ENCODE peak calls at places on chromosomes 11 and 22, in four cellular contexts. One of them, this sample, is unnamed.

GRCh38 chr22:50302041-50302541 is 5.4 kb downstream of the PLXNB2 start:
- DNase-seq in A172: peak; percentile 44
- DNase-seq in NCI-H1417: no peak
- DNase-seq in NCI-H2171 treated with DMSO at 0.1 percent for 48 hours: no peak
- DNase-seq in this sample: no peak

GRCh38 chr22:30228509-30229359 is 17.8 kb downstream of the LIF start:
- DNase-seq in A172: peak; percentile 96
- DNase-seq in NCI-H1417: no peak
- DNase-seq in NCI-H2171 treated with DMSO at 0.1 percent for 48 hours: no peak
- DNase-seq in this sample: peak; percentile 15

GRCh38 chr22:32261306-32261705 is 6.2 kb upstream of the SLC5A4 start:
- DNase-seq in A172: no peak
- DNase-seq in NCI-H1417: no peak
- DNase-seq in NCI-H2171 treated with DMSO at 0.1 percent for 48 hours: no peak
- DNase-seq in this sample: no peak

GRCh38 chr22:38106814-38107578 is 3.5 kb downstream of the BAIAP2L2 start:
- DNase-seq in A172: no peak
- DNase-seq in NCI-H1417: no peak
- DNase-seq in NCI-H2171 treated with DMSO at 0.1 percent for 48 hours: no peak
- DNase-seq in this sample: no peak

GRCh38 chr11:102144357-102145342 is 34.4 kb downstream of the YAP1 start:
- DNase-seq in A172: no peak
- DNase-seq in NCI-H1417: no peak
- DNase-seq in NCI-H2171 treated with DMSO at 0.1 percent for 48 hours: no peak
- DNase-seq in this sample: no peak

GRCh38 chr22:45551310-45552016 is 48.8 kb downstream of the FBLN1 start:
- DNase-seq in A172: no peak
- DNase-seq in NCI-H1417: no peak
- DNase-seq in NCI-H2171 treated with DMSO at 0.1 percent for 48 hours: no peak
- DNase-seq in this sample: no peak

GRCh38 chr11:104222464-104222863 is 58.5 kb upstream of the PDGFD start:
- DNase-seq in A172: no peak
- DNase-seq in NCI-H1417: no peak
- DNase-seq in NCI-H2171 treated with DMSO at 0.1 percent for 48 hours: no peak
- DNase-seq in this sample: peak; percentile 47

GRCh38 chr22:41285441-41285819 is 557 bp downstream of the RANGAP1 start:
- DNase-seq in A172: peak; percentile 72
- DNase-seq in NCI-H1417: peak; percentile 17
- DNase-seq in NCI-H2171 treated with DMSO at 0.1 percent for 48 hours: peak; percentile 79
- DNase-seq in this sample: peak; percentile 85

GRCh38 chr22:29524440-29525191 is 28.9 kb downstream of the THOC5 start:
- DNase-seq in A172: peak; percentile 9
- DNase-seq in NCI-H1417: no peak
- DNase-seq in NCI-H2171 treated with DMSO at 0.1 percent for 48 hours: peak; percentile 50
- DNase-seq in this sample: peak; percentile 21

GRCh38 chr22:27252282-27253049 is 549.1 kb downstream of the MN1 start:
- DNase-seq in A172: peak; percentile 52
- DNase-seq in NCI-H1417: no peak
- DNase-seq in NCI-H2171 treated with DMSO at 0.1 percent for 48 hours: no peak
- DNase-seq in this sample: no peak

GRCh38 chr22:49099496-49100124 is 728.1 kb downstream of the BRD1 start:
- DNase-seq in A172: peak; percentile 63
- DNase-seq in NCI-H1417: no peak
- DNase-seq in NCI-H2171 treated with DMSO at 0.1 percent for 48 hours: no peak
- DNase-seq in this sample: no peak

GRCh38 chr22:25013634-25014033 is 61.1 kb downstream of the KIAA1671 start:
- DNase-seq in A172: no peak
- DNase-seq in NCI-H1417: no peak
- DNase-seq in NCI-H2171 treated with DMSO at 0.1 percent for 48 hours: no peak
- DNase-seq in this sample: no peak

GRCh38 chr11:17719940-17720795 is 797 bp downstream of the MYOD1 start:
- DNase-seq in A172: no peak
- DNase-seq in NCI-H1417: no peak
- DNase-seq in NCI-H2171 treated with DMSO at 0.1 percent for 48 hours: no peak
- DNase-seq in this sample: peak; percentile 53

GRCh38 chr11:69213315-69213714 is 57.6 kb downstream of the SMIM38 start:
- DNase-seq in A172: peak; percentile 77
- DNase-seq in NCI-H1417: no peak
- DNase-seq in NCI-H2171 treated with DMSO at 0.1 percent for 48 hours: no peak
- DNase-seq in this sample: no peak

GRCh38 chr22:48596111-48596860 is 1231.4 kb downstream of the BRD1 start:
- DNase-seq in A172: no peak
- DNase-seq in NCI-H1417: no peak
- DNase-seq in NCI-H2171 treated with DMSO at 0.1 percent for 48 hours: peak; percentile 89
- DNase-seq in this sample: no peak

GRCh38 chr22:25960375-25960774 is 208.9 kb upstream of the SEZ6L start:
- DNase-seq in A172: no peak
- DNase-seq in NCI-H1417: no peak
- DNase-seq in NCI-H2171 treated with DMSO at 0.1 percent for 48 hours: no peak
- DNase-seq in this sample: no peak

GRCh38 chr11:12180257-12181205 is 70.1 kb downstream of the MICAL2 start:
- DNase-seq in A172: peak; percentile 77
- DNase-seq in NCI-H1417: no peak
- DNase-seq in NCI-H2171 treated with DMSO at 0.1 percent for 48 hours: no peak
- DNase-seq in this sample: no peak

GRCh38 chr22:19800761-19801244 is 40.2 kb downstream of the TBX1 start:
- DNase-seq in A172: no peak
- DNase-seq in NCI-H1417: no peak
- DNase-seq in NCI-H2171 treated with DMSO at 0.1 percent for 48 hours: no peak
- DNase-seq in this sample: peak; percentile 2

GRCh38 chr11:128208329-128209220 is 378.8 kb downstream of the ETS1 start:
- DNase-seq in A172: peak; percentile 86
- DNase-seq in NCI-H1417: no peak
- DNase-seq in NCI-H2171 treated with DMSO at 0.1 percent for 48 hours: no peak
- DNase-seq in this sample: no peak

GRCh38 chr11:104333977-104334376 is 170.0 kb upstream of the PDGFD start:
- DNase-seq in A172: no peak
- DNase-seq in NCI-H1417: peak; percentile 2
- DNase-seq in NCI-H2171 treated with DMSO at 0.1 percent for 48 hours: no peak
- DNase-seq in this sample: peak; percentile 79

GRCh38 chr11:75905434-75905833 is 90.4 kb downstream of the UVRAG start:
- DNase-seq in A172: no peak
- DNase-seq in NCI-H1417: no peak
- DNase-seq in NCI-H2171 treated with DMSO at 0.1 percent for 48 hours: no peak
- DNase-seq in this sample: no peak

GRCh38 chr11:62708423-62709261 is 1.2 kb downstream of the GNG3 start:
- DNase-seq in A172: no peak
- DNase-seq in NCI-H1417: peak; percentile 70
- DNase-seq in NCI-H2171 treated with DMSO at 0.1 percent for 48 hours: no peak
- DNase-seq in this sample: peak; percentile 83

GRCh38 chr11:62552931-62553838 is 6.6 kb upstream of the AHNAK start:
- DNase-seq in A172: peak; percentile 99
- DNase-seq in NCI-H1417: peak; percentile 10
- DNase-seq in NCI-H2171 treated with DMSO at 0.1 percent for 48 hours: no peak
- DNase-seq in this sample: no peak

GRCh38 chr11:125525303-125525702 is 29.2 kb upstream of the FEZ1 start:
- DNase-seq in A172: no peak
- DNase-seq in NCI-H1417: no peak
- DNase-seq in NCI-H2171 treated with DMSO at 0.1 percent for 48 hours: no peak
- DNase-seq in this sample: no peak

GRCh38 chr11:99268895-99269294 is 248.1 kb downstream of the CNTN5 start:
- DNase-seq in A172: no peak
- DNase-seq in NCI-H1417: peak; percentile 17
- DNase-seq in NCI-H2171 treated with DMSO at 0.1 percent for 48 hours: peak; percentile 83
- DNase-seq in this sample: no peak

GRCh38 chr22:19823638-19824196 is 31.0 kb downstream of the GNB1L start:
- DNase-seq in A172: no peak
- DNase-seq in NCI-H1417: no peak
- DNase-seq in NCI-H2171 treated with DMSO at 0.1 percent for 48 hours: peak; percentile 17
- DNase-seq in this sample: no peak

GRCh38 chr22:37259540-37260029 is 15.5 kb upstream of the RAC2 start:
- DNase-seq in A172: no peak
- DNase-seq in NCI-H1417: no peak
- DNase-seq in NCI-H2171 treated with DMSO at 0.1 percent for 48 hours: no peak
- DNase-seq in this sample: no peak

GRCh38 chr11:126594921-126595367 is 239.5 kb downstream of the ST3GAL4 start:
- DNase-seq in A172: no peak
- DNase-seq in NCI-H1417: peak; percentile 96
- DNase-seq in NCI-H2171 treated with DMSO at 0.1 percent for 48 hours: no peak
- DNase-seq in this sample: peak; percentile 6

GRCh38 chr22:31825513-31825912 is 71.7 kb downstream of the DEPDC5 start:
- DNase-seq in A172: no peak
- DNase-seq in NCI-H1417: no peak
- DNase-seq in NCI-H2171 treated with DMSO at 0.1 percent for 48 hours: no peak
- DNase-seq in this sample: no peak

GRCh38 chr11:91749231-91749630 is 475.4 kb upstream of the FAT3 start:
- DNase-seq in A172: peak; percentile 1
- DNase-seq in NCI-H1417: no peak
- DNase-seq in NCI-H2171 treated with DMSO at 0.1 percent for 48 hours: no peak
- DNase-seq in this sample: no peak

GRCh38 chr22:43110444-43110926 is at the start of gene BIK:
- DNase-seq in A172: no peak
- DNase-seq in NCI-H1417: peak; percentile 32
- DNase-seq in NCI-H2171 treated with DMSO at 0.1 percent for 48 hours: peak; percentile 47
- DNase-seq in this sample: peak; percentile 75

GRCh38 chr11:21687645-21688044 is 505.2 kb upstream of the ANO5 start:
- DNase-seq in A172: no peak
- DNase-seq in NCI-H1417: no peak
- DNase-seq in NCI-H2171 treated with DMSO at 0.1 percent for 48 hours: no peak
- DNase-seq in this sample: no peak

GRCh38 chr22:37566903-37567798 is 6.9 kb downstream of the CDC42EP1 start:
- DNase-seq in A172: peak; percentile 56
- DNase-seq in NCI-H1417: peak; percentile 63
- DNase-seq in NCI-H2171 treated with DMSO at 0.1 percent for 48 hours: peak; percentile 64
- DNase-seq in this sample: peak; percentile 71